ENCODE peak calls at places on chromosomes 1 and 21, in six cellular contexts. One of them, this sample, is unnamed.

GRCh38 chr1:57797084-57797483 is 373.2 kb upstream of the DAB1 start:
- DNase-seq in brain microvascular endothelial cell: no peak
- DNase-seq in activated CD4-positive, alpha-beta T cell treated with anti-CD3 and anti-CD28 coated beads, Interleukin-2, amount 50 U/mL, for 24 hours: no peak
- DNase-seq in non-pigmented ciliary epithelial cell: no peak
- DNase-seq in RWPE1: no peak
- DNase-seq in AG09319: no peak
- DNase-seq in this sample: no peak

GRCh38 chr1:9184749-9185148 is 49.8 kb upstream of the H6PD start:
- DNase-seq in brain microvascular endothelial cell: no peak
- DNase-seq in activated CD4-positive, alpha-beta T cell treated with anti-CD3 and anti-CD28 coated beads, Interleukin-2, amount 50 U/mL, for 24 hours: no peak
- DNase-seq in non-pigmented ciliary epithelial cell: no peak
- DNase-seq in RWPE1: no peak
- DNase-seq in AG09319: no peak
- DNase-seq in this sample: no peak

GRCh38 chr1:19954059-19954458 is 25.4 kb downstream of the PLA2G2A start:
- DNase-seq in brain microvascular endothelial cell: no peak
- DNase-seq in activated CD4-positive, alpha-beta T cell treated with anti-CD3 and anti-CD28 coated beads, Interleukin-2, amount 50 U/mL, for 24 hours: no peak
- DNase-seq in non-pigmented ciliary epithelial cell: no peak
- DNase-seq in RWPE1: no peak
- DNase-seq in AG09319: no peak
- DNase-seq in this sample: no peak

GRCh38 chr1:93437976-93438605 is 9.8 kb upstream of the FNBP1L start:
- DNase-seq in brain microvascular endothelial cell: no peak
- DNase-seq in activated CD4-positive, alpha-beta T cell treated with anti-CD3 and anti-CD28 coated beads, Interleukin-2, amount 50 U/mL, for 24 hours: no peak
- DNase-seq in non-pigmented ciliary epithelial cell: no peak
- DNase-seq in RWPE1: peak; percentile 62
- DNase-seq in AG09319: peak; percentile 16
- DNase-seq in this sample: peak; percentile 57

GRCh38 chr1:39672551-39672947 is 642 bp upstream of the NT5C1A start:
- DNase-seq in brain microvascular endothelial cell: no peak
- DNase-seq in activated CD4-positive, alpha-beta T cell treated with anti-CD3 and anti-CD28 coated beads, Interleukin-2, amount 50 U/mL, for 24 hours: no peak
- DNase-seq in non-pigmented ciliary epithelial cell: no peak
- DNase-seq in RWPE1: no peak
- DNase-seq in AG09319: no peak
- DNase-seq in this sample: no peak

GRCh38 chr1:9881838-9882249 is 28.2 kb downstream of the CTNNBIP1 start:
- DNase-seq in brain microvascular endothelial cell: peak; percentile 58
- DNase-seq in activated CD4-positive, alpha-beta T cell treated with anti-CD3 and anti-CD28 coated beads, Interleukin-2, amount 50 U/mL, for 24 hours: no peak
- DNase-seq in non-pigmented ciliary epithelial cell: peak; percentile 36
- DNase-seq in RWPE1: peak; percentile 40
- DNase-seq in AG09319: peak; percentile 18
- DNase-seq in this sample: peak; percentile 76

GRCh38 chr1:30729906-30730305 is 6.5 kb upstream of the MATN1 start:
- DNase-seq in brain microvascular endothelial cell: no peak
- DNase-seq in activated CD4-positive, alpha-beta T cell treated with anti-CD3 and anti-CD28 coated beads, Interleukin-2, amount 50 U/mL, for 24 hours: no peak
- DNase-seq in non-pigmented ciliary epithelial cell: no peak
- DNase-seq in RWPE1: no peak
- DNase-seq in AG09319: no peak
- DNase-seq in this sample: no peak

GRCh38 chr1:112937070-112937469 is 18.9 kb downstream of the SLC16A1 start:
- DNase-seq in brain microvascular endothelial cell: no peak
- DNase-seq in activated CD4-positive, alpha-beta T cell treated with anti-CD3 and anti-CD28 coated beads, Interleukin-2, amount 50 U/mL, for 24 hours: no peak
- DNase-seq in non-pigmented ciliary epithelial cell: no peak
- DNase-seq in RWPE1: no peak
- DNase-seq in AG09319: no peak
- DNase-seq in this sample: no peak

GRCh38 chr1:172745014-172745413 is 86.1 kb downstream of the FASLG start:
- DNase-seq in brain microvascular endothelial cell: peak; percentile 87
- DNase-seq in activated CD4-positive, alpha-beta T cell treated with anti-CD3 and anti-CD28 coated beads, Interleukin-2, amount 50 U/mL, for 24 hours: no peak
- DNase-seq in non-pigmented ciliary epithelial cell: peak; percentile 83
- DNase-seq in RWPE1: peak; percentile 39
- DNase-seq in AG09319: peak; percentile 50
- DNase-seq in this sample: peak; percentile 27

GRCh38 chr21:34243562-34243961 is 120.2 kb upstream of the KCNE2 start:
- DNase-seq in brain microvascular endothelial cell: no peak
- DNase-seq in activated CD4-positive, alpha-beta T cell treated with anti-CD3 and anti-CD28 coated beads, Interleukin-2, amount 50 U/mL, for 24 hours: no peak
- DNase-seq in non-pigmented ciliary epithelial cell: no peak
- DNase-seq in RWPE1: peak; percentile 26
- DNase-seq in AG09319: no peak
- DNase-seq in this sample: peak; percentile 12

GRCh38 chr21:31260790-31261189 is 83.3 kb downstream of the TIAM1 start:
- DNase-seq in brain microvascular endothelial cell: no peak
- DNase-seq in activated CD4-positive, alpha-beta T cell treated with anti-CD3 and anti-CD28 coated beads, Interleukin-2, amount 50 U/mL, for 24 hours: no peak
- DNase-seq in non-pigmented ciliary epithelial cell: no peak
- DNase-seq in RWPE1: no peak
- DNase-seq in AG09319: no peak
- DNase-seq in this sample: no peak

GRCh38 chr1:145845514-145846161 is at the start of gene NUDT17:
- DNase-seq in brain microvascular endothelial cell: peak; percentile 65
- DNase-seq in activated CD4-positive, alpha-beta T cell treated with anti-CD3 and anti-CD28 coated beads, Interleukin-2, amount 50 U/mL, for 24 hours: peak; percentile 62
- DNase-seq in non-pigmented ciliary epithelial cell: no peak
- DNase-seq in RWPE1: peak; percentile 77
- DNase-seq in AG09319: no peak
- DNase-seq in this sample: peak; percentile 89

GRCh38 chr21:41236361-41236973 is 68.5 kb downstream of the BACE2 start:
- DNase-seq in brain microvascular endothelial cell: no peak
- DNase-seq in activated CD4-positive, alpha-beta T cell treated with anti-CD3 and anti-CD28 coated beads, Interleukin-2, amount 50 U/mL, for 24 hours: no peak
- DNase-seq in non-pigmented ciliary epithelial cell: no peak
- DNase-seq in RWPE1: no peak
- DNase-seq in AG09319: no peak
- DNase-seq in this sample: no peak

GRCh38 chr21:29433366-29434059 is 134.8 kb downstream of the BACH1 start:
- DNase-seq in brain microvascular endothelial cell: no peak
- DNase-seq in activated CD4-positive, alpha-beta T cell treated with anti-CD3 and anti-CD28 coated beads, Interleukin-2, amount 50 U/mL, for 24 hours: no peak
- DNase-seq in non-pigmented ciliary epithelial cell: no peak
- DNase-seq in RWPE1: no peak
- DNase-seq in AG09319: no peak
- DNase-seq in this sample: peak; percentile 19

This sample was measured in hepatic stellate cell.